ENCODE peak calls at places on chromosomes 11 and 22, in eight cellular contexts. S, L, O, U, Y, K, A and H are unnamed samples.

GRCh38 chr11:131943296-131943695 is 572.9 kb downstream of the NTM start:
- DNase-seq in S (no peak), L (no peak), O (no peak), U (no peak), Y (no peak), K (no peak), A (no peak), H (no peak)

GRCh38 chr11:33861366-33861765 is 30.5 kb downstream of the LMO2 start:
- DNase-seq in S (no peak), L (no peak), O (no peak), U (no peak), Y (no peak), K (no peak), A (no peak), H (no peak)

GRCh38 chr22:45320326-45320976 is 10.7 kb downstream of the FAM118A start:
- DNase-seq in S (no peak), L (no peak), O (no peak), U (no peak), Y (no peak), K (peak), A (no peak), H (no peak)

GRCh38 chr11:72236083-72236697 is 7.8 kb downstream of the PHOX2A start:
- DNase-seq in S (no peak), L (no peak), O (no peak), U (no peak), Y (no peak), K (no peak), A (no peak), H (no peak)

GRCh38 chr11:92204731-92205130 is 19.9 kb upstream of the FAT3 start:
- DNase-seq in S (no peak), L (peak), O (no peak), U (peak), Y (no peak), K (no peak), A (no peak), H (no peak)

GRCh38 chr11:43579171-43579918 is 101.2 kb upstream of the HSD17B12 start:
- DNase-seq in S (peak), L (no peak), O (no peak), U (peak), Y (no peak), K (no peak), A (no peak), H (no peak)

GRCh38 chr11:96091476-96091875 is 167.6 kb upstream of the MTMR2 start:
- DNase-seq in S (no peak), L (no peak), O (no peak), U (no peak), Y (no peak), K (no peak), A (no peak), H (peak)

GRCh38 chr11:32890843-32891656 is 1.6 kb upstream of the QSER1 start:
- DNase-seq in S (no peak), L (no peak), O (no peak), U (no peak), Y (no peak), K (no peak), A (no peak), H (no peak)

GRCh38 chr11:11567862-11568650 is 53.7 kb downstream of the GALNT18 start:
- DNase-seq in S (no peak), L (no peak), O (peak), U (no peak), Y (peak), K (no peak), A (peak), H (no peak)

GRCh38 chr11:70680781-70681281 is 282.5 kb downstream of the CTTN start:
- DNase-seq in S (no peak), L (no peak), O (no peak), U (no peak), Y (no peak), K (no peak), A (no peak), H (no peak)

GRCh38 chr22:38718414-38718813 is 12.7 kb downstream of the GTPBP1 start:
- DNase-seq in S (peak), L (peak), O (peak), U (peak), Y (peak), K (no peak), A (peak), H (no peak)

GRCh38 chr11:129950319-129951034 is 52.2 kb downstream of the PRDM10 start:
- DNase-seq in S (no peak), L (peak), O (no peak), U (peak), Y (no peak), K (no peak), A (peak), H (no peak)
- H3K4me3 ChIP-seq in S (no peak), L (no peak), O (no peak), U (no peak), Y (no peak), K (no peak), A (no peak), H (no peak)

GRCh38 chr11:118290923-118291322 is 13.6 kb upstream of the CD3E start:
- DNase-seq in S (no peak), L (peak), O (no peak), U (peak), Y (no peak), K (no peak), A (peak), H (no peak)
- TF ChIP-seq CTCF in S (peak), L (peak), O (peak), U (peak), Y (peak), K (peak), A (peak), H (peak)

DNA sequence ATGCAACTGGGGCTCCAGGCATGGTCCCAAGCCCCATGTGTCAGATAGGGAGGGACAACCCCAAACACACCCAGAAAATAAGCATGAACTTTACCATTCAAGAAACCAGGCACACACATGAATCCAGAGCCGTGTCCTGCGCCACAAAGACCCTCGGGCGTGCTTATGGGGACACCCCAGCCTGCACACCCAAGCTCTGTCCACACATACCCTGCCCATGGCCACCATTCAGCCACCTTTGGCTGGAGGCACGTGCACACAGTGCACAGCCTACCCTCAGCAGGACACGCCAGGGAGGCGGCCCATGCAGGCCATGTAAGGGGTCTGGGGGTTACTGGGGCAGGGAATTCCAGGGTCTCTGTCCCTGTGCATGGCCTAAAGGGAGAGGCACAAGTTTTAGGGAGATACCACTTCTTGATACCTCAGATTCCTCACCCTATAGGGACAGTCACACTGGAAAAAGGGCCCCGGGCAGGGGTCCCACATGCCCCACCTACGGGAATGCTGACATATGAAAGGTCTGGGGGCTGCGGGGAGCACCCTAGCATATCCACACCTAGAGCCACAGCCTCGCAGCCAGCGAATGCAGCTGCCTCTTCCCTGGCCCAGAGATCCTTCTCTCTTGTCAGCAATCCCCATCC is 20.6 kb downstream of the PACSIN2 start:
- DNase-seq in S (no peak), L (no peak), O (no peak), U (no peak), Y (no peak), K (no peak), A (no peak), H (no peak)
- H3K4me3 ChIP-seq in S (no peak), L (no peak), O (no peak), U (peak), Y (no peak), K (peak), A (peak), H (no peak)

GRCh38 chr11:69448471-69449284 is 32.8 kb upstream of the LINC01488 start:
- DNase-seq in S (no peak), L (no peak), O (no peak), U (no peak), Y (no peak), K (no peak), A (no peak), H (no peak)

GRCh38 chr11:69450064-69450856 is 31.2 kb upstream of the LINC01488 start:
- DNase-seq in S (no peak), L (no peak), O (no peak), U (no peak), Y (no peak), K (no peak), A (no peak), H (no peak)

GRCh38 chr11:69450857-69451220 is 30.6 kb upstream of the LINC01488 start:
- DNase-seq in S (no peak), L (no peak), O (no peak), U (no peak), Y (no peak), K (no peak), A (no peak), H (no peak)

GRCh38 chr11:69447786-69448185 is 33.7 kb upstream of the LINC01488 start:
- DNase-seq in S (no peak), L (no peak), O (no peak), U (no peak), Y (no peak), K (no peak), A (peak), H (no peak)

GRCh38 chr11:69449320-69450063 is 32.0 kb upstream of the LINC01488 start:
- DNase-seq in S (peak), L (peak), O (no peak), U (peak), Y (no peak), K (no peak), A (no peak), H (no peak)
- TF ChIP-seq CTCF in S (peak), L (no peak), O (no peak), U (no peak), Y (no peak), K (no peak), A (no peak), H (no peak)

GRCh38 chr11:75781831-75782230 is 13.3 kb downstream of the DGAT2 start:
- DNase-seq in S (no peak), L (no peak), O (no peak), U (no peak), Y (no peak), K (no peak), A (no peak), H (no peak)

GRCh38 chr11:75782540-75783263 is 14.1 kb downstream of the DGAT2 start:
- DNase-seq in S (no peak), L (no peak), O (no peak), U (no peak), Y (no peak), K (no peak), A (no peak), H (no peak)

GRCh38 chr11:75779960-75780359 is 11.4 kb downstream of the DGAT2 start:
- DNase-seq in S (no peak), L (no peak), O (no peak), U (no peak), Y (no peak), K (no peak), A (no peak), H (no peak)

GRCh38 chr11:75780888-75781287 is 12.3 kb downstream of the DGAT2 start:
- DNase-seq in S (no peak), L (no peak), O (no peak), U (no peak), Y (no peak), K (no peak), A (no peak), H (no peak)

DNA sequence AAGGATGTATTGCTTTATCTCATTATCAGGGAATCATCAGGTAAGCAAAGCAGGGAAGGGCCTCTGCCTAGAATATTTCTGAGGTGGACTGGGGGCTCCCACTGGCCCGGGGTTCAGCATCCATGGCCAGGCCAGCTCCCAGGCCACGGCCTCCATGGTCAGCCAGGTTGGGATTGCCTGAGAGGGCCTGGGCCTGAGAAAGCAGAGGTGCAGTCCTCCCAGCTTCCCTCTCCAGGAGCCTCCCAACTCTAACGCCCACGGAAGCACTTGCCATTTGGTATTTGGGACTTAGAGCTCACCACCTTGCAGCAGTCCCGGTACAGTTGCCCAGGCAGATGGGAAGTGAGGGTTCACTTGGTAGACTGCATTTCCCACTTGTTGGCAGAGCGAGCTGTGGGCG is 12.7 kb downstream of the DGAT2 start:
- DNase-seq in S (no peak), L (no peak), O (no peak), U (no peak), Y (no peak), K (no peak), A (no peak), H (no peak)
- H3K4me3 ChIP-seq in S (no peak), L (no peak), O (no peak), U (no peak), Y (no peak), K (no peak), A (no peak), H (no peak)

DNA sequence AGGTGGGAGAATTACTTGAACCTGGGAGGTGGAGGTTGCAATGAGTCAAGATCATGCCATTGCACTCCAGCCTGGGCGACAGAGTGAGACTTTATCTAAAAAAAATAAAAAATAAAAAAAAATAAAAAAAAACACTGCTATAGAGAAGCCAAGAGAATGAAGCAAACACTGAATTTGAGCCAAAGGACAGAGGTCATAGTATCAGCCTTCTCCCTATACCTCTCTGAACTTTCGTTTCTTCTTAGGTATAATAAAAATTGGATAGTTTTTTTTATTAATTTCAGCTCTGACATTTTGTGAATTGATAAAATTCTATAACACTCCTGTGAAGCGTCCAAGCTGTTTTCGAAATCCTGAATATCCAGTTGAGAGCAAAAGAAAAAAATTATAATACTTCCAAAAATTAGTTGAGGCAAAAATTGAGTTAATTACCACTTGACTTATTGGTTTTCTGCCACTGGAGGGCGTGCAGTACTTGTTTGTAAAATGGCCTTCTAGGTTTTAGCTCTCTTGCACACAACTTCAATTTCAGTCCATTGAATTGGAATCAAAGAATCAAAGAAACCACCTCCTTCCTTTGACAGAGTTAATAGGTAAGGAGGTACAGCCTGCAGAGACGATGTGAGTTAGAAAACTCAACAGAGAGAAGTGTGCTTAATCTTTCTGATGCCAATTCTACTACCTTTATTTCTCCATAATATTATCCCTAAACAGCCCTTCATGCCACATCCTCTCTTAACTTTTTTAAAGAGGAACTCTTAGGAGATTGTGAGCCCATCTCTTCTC is 143.2 kb downstream of the BBOX1 start:
- DNase-seq in S (peak), L (no peak), O (no peak), U (peak), Y (no peak), K (peak), A (peak), H (peak)
- TF ChIP-seq CTCF in S (peak), L (peak), O (peak), U (peak), Y (peak), K (peak), A (peak), H (peak)

GRCh38 chr11:35165416-35166368 is 26.7 kb downstream of the CD44 start:
- DNase-seq in S (no peak), L (peak), O (no peak), U (peak), Y (no peak), K (peak), A (no peak), H (peak)
- H3K4me3 ChIP-seq in S (no peak), L (no peak), O (no peak), U (no peak), Y (no peak), K (no peak), A (no peak), H (peak)

GRCh38 chr22:50505776-50506610 is 1.5 kb downstream of the LMF2 start:
- DNase-seq in S (no peak), L (no peak), O (no peak), U (no peak), Y (no peak), K (no peak), A (no peak), H (no peak)

GRCh38 chr22:50508897-50509296 is 873 bp downstream of the NCAPH2 start:
- DNase-seq in S (no peak), L (no peak), O (no peak), U (no peak), Y (no peak), K (no peak), A (no peak), H (no peak)

GRCh38 chr22:50506611-50507420 is 686 bp downstream of the LMF2 start:
- DNase-seq in S (no peak), L (no peak), O (no peak), U (no peak), Y (no peak), K (no peak), A (no peak), H (no peak)

GRCh38 chr22:50507421-50507990 is at the start of gene LMF2:
- DNase-seq in S (peak), L (peak), O (no peak), U (no peak), Y (peak), K (peak), A (peak), H (no peak)

GRCh38 chr22:50507991-50508884 is at the start of gene NCAPH2:
- DNase-seq in S (peak), L (peak), O (no peak), U (peak), Y (peak), K (peak), A (peak), H (peak)
- TF ChIP-seq CTCF in S (no peak), L (no peak), O (no peak), U (no peak), Y (no peak), K (no peak), A (no peak), H (no peak)